ENCODE peak calls at places on chromosomes 4 and X, in ten cellular contexts. A is activated T-cell treated with anti-CD3 and anti-CD28 coated beads, Interleukin-2, amount 50 U/mL, for 72 hours; H is glutamatergic neuron; S is choroid plexus epithelial cell; I is NCI-H2107; Q is H54; F is NCI-H2081; J is naive thymus-derived CD8-positive, alpha-beta T cell; L is adipocyte; V is mesenteric fat pad. K is an unnamed sample.

GRCh38 chr4:87299898-87300297 is 22.8 kb downstream of the HSD17B13 start:
- DNase-seq in A (no peak), H (no peak), S (no peak), I (no peak), Q (no peak), F (no peak), J (no peak), L (no peak), V (no peak), K (no peak)

GRCh38 chrX:134484039-134484438 is 24.1 kb downstream of the HPRT1 start:
- DNase-seq in A (no peak), H (no peak), S (peak; percentile 75), I (peak; percentile 16), Q (no peak), F (peak; percentile 17), J (no peak), L (peak; percentile 73), V (no peak), K (no peak)

GRCh38 chr4:2006367-2006766 is 2.4 kb downstream of the NELFA start:
- DNase-seq in A (no peak), H (no peak), S (no peak), I (no peak), Q (no peak), F (no peak), J (no peak), L (no peak), V (no peak), K (no peak)

GRCh38 chr4:143358923-143359694 is 22.4 kb downstream of the GAB1 start:
- DNase-seq in A (peak; percentile 59), H (no peak), S (peak; percentile 93), I (no peak), Q (peak; percentile 20), F (no peak), J (no peak), L (no peak), V (no peak), K (no peak)

GRCh38 chrX:81791086-81791485 is 589.2 kb downstream of the SH3BGRL start:
- DNase-seq in A (no peak), H (no peak), S (no peak), I (no peak), Q (no peak), F (no peak), J (no peak), L (no peak), V (no peak), K (no peak)

GRCh38 chrX:41903544-41903943 is 19.8 kb downstream of the CASK start:
- DNase-seq in A (no peak), H (no peak), S (no peak), I (no peak), Q (no peak), F (no peak), J (no peak), L (no peak), V (no peak), K (no peak)

GRCh38 chrX:125101971-125102750 is 217.5 kb upstream of the TEX13C start:
- DNase-seq in A (no peak), H (no peak), S (no peak), I (no peak), Q (no peak), F (peak; percentile 60), J (no peak), L (no peak), V (no peak), K (no peak)

GRCh38 chr4:100016191-100016590 is 66.1 kb upstream of the H2AZ1 start:
- DNase-seq in A (no peak), H (no peak), S (peak; percentile 48), I (no peak), Q (no peak), F (no peak), J (no peak), L (peak; percentile 70), V (no peak), K (no peak)

GRCh38 chrX:72073614-72074013 is 58.1 kb downstream of the RTL5 start:
- DNase-seq in A (no peak), H (no peak), S (no peak), I (no peak), Q (no peak), F (no peak), J (no peak), L (no peak), V (no peak), K (no peak)

GRCh38 chrX:19964017-19964710 is 26.7 kb downstream of the BCLAF3 start:
- DNase-seq in A (peak; percentile 72), H (no peak), S (no peak), I (no peak), Q (no peak), F (no peak), J (no peak), L (no peak), V (no peak), K (no peak)

GRCh38 chr4:47852121-47852520 is 14.3 kb upstream of the CORIN start:
- DNase-seq in A (no peak), H (no peak), S (peak; percentile 97), I (no peak), Q (no peak), F (no peak), J (no peak), L (peak; percentile 79), V (no peak), K (no peak)

GRCh38 chr4:71833175-71833900 is 49.5 kb upstream of the GC start:
- DNase-seq in A (no peak), H (no peak), S (no peak), I (no peak), Q (no peak), F (no peak), J (no peak), L (no peak), V (no peak), K (no peak)

GRCh38 chrX:130171446-130172126 is at the start of gene RAB33A:
- DNase-seq in A (peak; percentile 38), H (peak; percentile 41), S (peak; percentile 14), I (no peak), Q (no peak), F (no peak), J (peak; percentile 49), L (peak; percentile 52), V (peak; percentile 87), K (peak; percentile 78)

GRCh38 chr4:118158946-118159345 is 124.7 kb downstream of the NDST3 start:
- DNase-seq in A (no peak), H (no peak), S (peak; percentile 38), I (no peak), Q (no peak), F (no peak), J (no peak), L (no peak), V (no peak), K (no peak)

GRCh38 chr4:68369474-68369805 is 19.6 kb upstream of the YTHDC1 start:
- DNase-seq in A (no peak), H (no peak), S (no peak), I (no peak), Q (no peak), F (no peak), J (no peak), L (no peak), V (no peak), K (no peak)

GRCh38 chrX:72621163-72621562 is 48.5 kb upstream of the HDAC8 start:
- DNase-seq in A (no peak), H (no peak), S (no peak), I (no peak), Q (no peak), F (no peak), J (no peak), L (peak; percentile 4), V (no peak), K (no peak)

GRCh38 chr4:86271057-86271456 is 88.8 kb downstream of the MAPK10 start:
- DNase-seq in A (no peak), H (no peak), S (no peak), I (no peak), Q (no peak), F (no peak), J (no peak), L (no peak), V (no peak), K (no peak)

GRCh38 chr4:107939307-107939706 is 8.0 kb downstream of the CYP2U1 start:
- DNase-seq in A (no peak), H (no peak), S (peak; percentile 22), I (no peak), Q (no peak), F (no peak), J (no peak), L (peak; percentile 49), V (no peak), K (no peak)

GRCh38 chr4:14111730-14112171 is 484.2 kb upstream of the BOD1L1 start:
- DNase-seq in A (no peak), H (no peak), S (no peak), I (no peak), Q (no peak), F (no peak), J (no peak), L (peak; percentile 83), V (no peak), K (no peak)

GRCh38 chrX:151505796-151506195 is 57.7 kb upstream of the PASD1 start:
- DNase-seq in A (peak; percentile 13), H (peak; percentile 54), S (peak; percentile 1), I (no peak), Q (no peak), F (no peak), J (no peak), L (peak; percentile 31), V (no peak), K (no peak)

GRCh38 chr4:179981161-179981560 is 2262.0 kb upstream of the TENM3 start:
- DNase-seq in A (no peak), H (no peak), S (no peak), I (no peak), Q (no peak), F (no peak), J (no peak), L (no peak), V (no peak), K (no peak)

GRCh38 chr4:156377036-156377700 is 423.5 kb upstream of the CTSO start:
- DNase-seq in A (no peak), H (no peak), S (peak; percentile 89), I (no peak), Q (no peak), F (no peak), J (no peak), L (peak; percentile 76), V (no peak), K (no peak)

GRCh38 chrX:77342028-77342427 is 105.2 kb upstream of the FGF16 start:
- DNase-seq in A (no peak), H (peak; percentile 20), S (no peak), I (no peak), Q (no peak), F (no peak), J (no peak), L (no peak), V (no peak), K (no peak)

GRCh38 chrX:148540114-148540513 is 39.7 kb downstream of the AFF2 start:
- DNase-seq in A (no peak), H (no peak), S (no peak), I (no peak), Q (no peak), F (no peak), J (no peak), L (no peak), V (no peak), K (no peak)

GRCh38 chr4:184784628-184785257 is 41.0 kb downstream of the ACSL1 start:
- DNase-seq in A (no peak), H (no peak), S (no peak), I (no peak), Q (no peak), F (no peak), J (no peak), L (no peak), V (no peak), K (no peak)

GRCh38 chrX:39850630-39851152 is 247.1 kb downstream of the BCOR start:
- DNase-seq in A (no peak), H (no peak), S (peak; percentile 75), I (no peak), Q (no peak), F (peak; percentile 14), J (no peak), L (peak; percentile 43), V (no peak), K (no peak)

GRCh38 chr4:88659061-88659889 is 38.4 kb downstream of the NAP1L5 start:
- DNase-seq in A (peak; percentile 25), H (no peak), S (peak; percentile 86), I (no peak), Q (peak; percentile 8), F (peak; percentile 55), J (peak; percentile 23), L (peak; percentile 78), V (no peak), K (no peak)

GRCh38 chr4:106615407-106615945 is 246.9 kb upstream of the GIMD1 start:
- DNase-seq in A (no peak), H (no peak), S (peak; percentile 19), I (no peak), Q (no peak), F (no peak), J (no peak), L (no peak), V (no peak), K (no peak)

K was measured in caudate nucleus.